ENCODE peak calls at places on chromosome 11, in seven cellular contexts. N is testis, R is gastrocnemius medialis, Z is HCT116, V is transverse colon, K is IMR-90, U is HepG2. C is an unnamed sample.

GRCh38 chr11:13335319-13335718 is 57.7 kb downstream of the BMAL1 start:
- DNase-seq in N (peak), Z (no peak), U (peak), K (peak), R (peak), V (peak), C (peak)

GRCh38 chr11:65486570-65487466 is 12.0 kb upstream of the MALAT1 start:
- DNase-seq in Z (no peak), N (no peak), R (no peak), K (no peak), U (no peak), V (no peak), C (no peak)

GRCh38 chr11:122556605-122557004 is 98.9 kb upstream of the UBASH3B start:
- DNase-seq in U (no peak), K (no peak), R (no peak), Z (no peak), N (peak), V (peak), C (no peak)

GRCh38 chr11:129853508-129854228 is 38.0 kb downstream of the TMEM45B start:
- DNase-seq in R (no peak), V (peak), N (peak), K (peak), Z (no peak), U (peak), C (peak)

GRCh38 chr11:37712246-37712645 is 1114.2 kb upstream of the RAG2 start:
- DNase-seq in K (peak), R (no peak), N (no peak), Z (no peak), V (no peak), U (no peak), C (no peak)

GRCh38 chr11:130601141-130601540 is 152.7 kb downstream of the ADAMTS15 start:
- DNase-seq in U (no peak), R (peak), N (peak), K (peak), Z (no peak), V (peak), C (peak)

GRCh38 chr11:33664829-33665228 is 35.8 kb downstream of the C11orf91 start:
- DNase-seq in N (no peak), Z (no peak), V (no peak), U (no peak), K (no peak), R (no peak), C (no peak)

GRCh38 chr11:110490886-110491285 is 61.1 kb downstream of the FDX1 start:
- DNase-seq in R (peak), V (no peak), Z (no peak), K (peak), U (no peak), N (no peak), C (no peak)

GRCh38 chr11:68212421-68213134 is 518 bp downstream of the KMT5B start:
- DNase-seq in N (peak), U (peak), V (peak), Z (peak), R (peak), K (peak), C (peak)

GRCh38 chr11:17991799-17992433 is 20.9 kb downstream of the SERGEF start:
- DNase-seq in N (peak), Z (peak), U (peak), V (peak), K (peak), R (no peak), C (no peak)

GRCh38 chr11:116888884-116889549 is 51.6 kb upstream of the APOA1 start:
- DNase-seq in V (no peak), N (no peak), U (peak), Z (no peak), R (no peak), K (no peak), C (no peak)

GRCh38 chr11:83956119-83956697 is 670.0 kb upstream of the CCDC90B start:
- DNase-seq in R (no peak), Z (no peak), N (no peak), K (no peak), U (no peak), V (no peak), C (no peak)
- H3K4me3 ChIP-seq in R (no peak), Z (no peak), N (no peak), K (no peak), U (no peak), V (no peak), C (no peak)

DNA sequence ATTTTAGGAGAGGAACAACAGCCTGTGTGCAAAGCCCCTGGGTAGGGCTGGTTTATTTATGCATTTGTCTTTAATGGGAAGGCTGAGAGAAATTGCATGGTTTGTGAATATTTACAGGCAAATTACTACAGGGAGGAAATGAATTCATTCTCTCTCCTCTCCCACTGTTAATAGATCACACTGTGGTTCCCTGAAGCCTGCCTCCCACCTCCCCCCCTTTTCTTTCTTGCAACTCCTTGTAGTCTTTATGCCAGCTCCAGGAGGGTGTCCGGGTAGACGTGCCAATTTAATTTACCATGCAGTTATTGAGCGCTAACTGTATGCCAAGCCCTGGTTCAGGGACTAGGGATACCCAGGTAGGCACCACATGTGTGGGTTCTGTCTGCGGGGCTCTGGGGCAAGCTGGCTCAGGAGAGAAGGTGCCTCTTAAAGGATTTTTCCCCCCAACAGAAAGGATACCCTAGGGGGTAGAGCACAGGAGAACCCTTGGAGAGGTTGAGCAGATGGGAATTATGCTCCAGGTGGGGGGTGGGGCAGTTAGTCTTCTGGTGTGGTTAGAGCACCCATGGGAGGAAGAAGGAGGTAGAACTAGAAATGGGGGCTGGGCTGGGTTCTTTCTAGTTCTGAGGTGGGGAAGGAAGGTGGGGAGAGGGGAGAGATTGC is 50.9 kb downstream of the TSPAN18 start:
- DNase-seq in R (no peak), N (no peak), K (no peak), Z (no peak), V (no peak), U (no peak), C (peak)
- TF ChIP-seq CTCF in R (no peak), N (no peak), K (no peak), Z (no peak), V (no peak), U (no peak), C (no peak)

DNA sequence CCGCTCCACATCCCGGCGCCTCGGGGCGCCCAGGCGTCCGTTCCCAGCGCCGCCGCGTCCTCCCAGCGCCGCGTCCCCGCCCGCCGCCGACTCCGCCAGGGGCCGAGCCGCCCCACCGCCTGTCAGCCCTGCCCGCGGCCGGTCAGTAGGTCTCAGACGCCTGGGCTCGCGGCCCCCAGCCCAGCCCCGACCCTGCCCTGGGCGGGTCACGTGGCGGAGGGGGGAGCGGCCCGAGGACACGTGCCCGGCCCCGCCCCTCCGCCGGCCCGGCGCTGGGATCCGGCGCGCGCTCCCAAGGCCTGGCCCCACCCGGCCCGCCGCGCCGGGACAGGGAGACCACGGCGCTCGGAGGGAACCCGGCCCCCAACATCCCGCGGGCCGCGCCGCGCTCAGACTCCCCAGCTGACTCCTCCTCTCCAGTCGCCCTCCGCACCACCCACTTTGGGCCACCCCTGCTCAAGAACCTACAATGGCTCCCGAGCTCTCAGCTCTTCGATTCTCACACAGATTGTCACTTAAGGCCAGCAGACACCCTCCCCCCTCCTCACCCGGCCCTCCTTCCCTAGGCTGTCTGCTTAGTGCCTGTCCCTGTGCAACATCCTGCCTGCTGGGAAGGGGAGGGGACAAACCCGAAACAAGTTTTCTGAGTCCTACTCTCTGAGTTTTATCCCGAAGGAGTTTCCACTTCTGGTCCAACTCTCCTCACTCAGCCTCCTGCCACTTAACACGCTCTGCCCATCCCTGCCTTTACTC is at the start of gene RAB3IL1:
- DNase-seq in U (no peak), V (peak), R (peak), K (no peak), N (peak), Z (no peak), C (peak)
- TF ChIP-seq POLR2A in U (no peak), V (no peak), R (peak), K (no peak), N (no peak), Z (no peak), C (no peak)

GRCh38 chr11:73375830-73376167 is 400 bp upstream of the RELT start:
- DNase-seq in R (no peak), K (no peak), Z (no peak), V (no peak), U (no peak), N (no peak), C (no peak)
- H3K4me3 ChIP-seq in R (peak), K (no peak), Z (peak), V (peak), U (peak), N (peak), C (no peak)

DNA sequence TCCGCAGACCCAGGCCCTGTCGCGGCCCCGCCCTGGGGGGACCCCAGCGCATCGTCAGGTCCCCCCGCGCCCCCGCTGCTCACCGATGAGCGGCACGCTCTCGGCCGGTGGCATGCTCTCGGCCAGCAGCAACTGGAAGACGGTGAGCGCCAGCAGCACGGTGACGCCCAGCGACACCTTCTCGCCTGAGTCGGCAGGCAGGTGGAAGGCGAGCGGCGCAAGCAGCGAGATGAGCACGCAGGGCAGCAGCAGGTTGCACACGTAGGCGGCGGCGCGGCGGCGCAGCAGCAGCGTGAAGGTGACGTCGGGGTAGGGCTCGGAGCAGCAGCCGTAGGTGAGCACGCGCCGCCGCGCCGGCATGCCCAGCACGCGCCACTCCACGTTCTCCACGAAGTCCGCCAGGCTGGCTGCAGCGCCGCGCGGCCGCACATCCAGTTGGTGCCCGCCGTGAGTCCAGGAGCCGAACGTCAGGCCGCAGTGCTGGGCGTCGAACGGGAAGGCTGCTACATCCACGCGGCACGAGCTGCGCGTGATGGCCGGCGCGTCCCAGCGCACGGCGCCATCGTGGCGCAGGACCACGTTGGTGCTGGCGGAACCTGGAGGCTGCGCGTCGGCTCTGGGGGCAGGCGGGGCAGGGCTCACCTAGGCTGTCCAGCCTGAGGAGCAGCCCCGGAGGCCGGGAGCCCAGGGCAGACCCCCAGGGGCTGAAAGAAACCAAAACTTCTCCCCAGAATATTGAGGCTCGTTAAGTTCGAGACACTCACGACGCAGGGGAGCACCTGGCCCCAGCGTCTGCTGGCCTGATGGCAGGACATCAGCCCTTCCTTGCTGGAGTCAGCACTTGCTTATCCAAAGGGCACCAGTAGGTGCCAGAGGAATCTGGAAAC is 3.8 kb downstream of the CHRNA10 start:
- DNase-seq in R (no peak), Z (no peak), V (no peak), N (peak), K (no peak), U (no peak), C (peak)
- TF ChIP-seq CTCF in R (no peak), Z (no peak), V (no peak), N (no peak), K (no peak), U (no peak), C (no peak)

C was measured in lower leg skin.